ENCODE peak calls at places on chromosomes 3 and 15, in five cellular contexts. S is AG09319, U is tibial nerve, A is AG09309, E is GM20000. Q is an unnamed sample.

GRCh38 chr3:61521229-61521628 is 40.1 kb upstream of the PTPRG start:
- DNase-seq in S (no peak), U (no peak), A (no peak), E (peak; percentile 68), Q (no peak)

GRCh38 chr3:127413318-127413673 is 125.5 kb upstream of the PRR20G start:
- DNase-seq in S (no peak), U (peak; percentile 1), A (no peak), E (no peak), Q (no peak)

GRCh38 chr3:6640907-6641306 is 220.0 kb upstream of the GRM7 start:
- DNase-seq in S (no peak), U (no peak), A (no peak), E (peak; percentile 4), Q (no peak)

GRCh38 chr15:38975282-38975990 is 410.8 kb upstream of the RASGRP1 start:
- DNase-seq in S (no peak), U (no peak), A (no peak), E (no peak), Q (no peak)

GRCh38 chr3:110479676-110480075 is 591.9 kb upstream of the NECTIN3 start:
- DNase-seq in S (no peak), U (no peak), A (no peak), E (no peak), Q (no peak)

GRCh38 chr3:50405249-50405648 is 45.9 kb upstream of the TMEM115 start:
- DNase-seq in S (no peak), U (no peak), A (no peak), E (no peak), Q (no peak)

GRCh38 chr3:48086736-48087470 is 70.7 kb upstream of the MAP4 start:
- DNase-seq in S (no peak), U (no peak), A (no peak), E (no peak), Q (no peak)

GRCh38 chr3:100882571-100882981 is 110.6 kb downstream of the ABI3BP start:
- DNase-seq in S (peak; percentile 40), U (no peak), A (no peak), E (no peak), Q (no peak)

GRCh38 chr3:24496529-24497482 is 2.2 kb upstream of the THRB start:
- DNase-seq in S (peak; percentile 60), U (peak; percentile 50), A (peak; percentile 29), E (peak; percentile 28), Q (peak; percentile 84)

GRCh38 chr3:58237940-58238681 is 519 bp downstream of the ABHD6 start:
- DNase-seq in S (no peak), U (peak; percentile 44), A (no peak), E (peak; percentile 38), Q (peak; percentile 63)

GRCh38 chr3:100114413-100115030 is at the start of gene FILIP1L:
- DNase-seq in S (no peak), U (no peak), A (no peak), E (no peak), Q (no peak)

GRCh38 chr15:40936709-40937666 is 7.8 kb downstream of the DLL4 start:
- DNase-seq in S (no peak), U (no peak), A (no peak), E (no peak), Q (no peak)

GRCh38 chr3:182142928-182143327 is 431.2 kb downstream of the SOX2 start:
- DNase-seq in S (no peak), U (no peak), A (no peak), E (no peak), Q (no peak)

Q was measured in uterus.